ENCODE peak calls at places on chromosomes 12 and 14, in eight cellular contexts. D is tibial nerve, K is sigmoid colon, B is transverse colon, V is A549, C is GM12878, E is ovary, Z is K562. O is an unnamed sample.

GRCh38 chr12:58942345-58942744 is 22.0 kb upstream of the LRIG3 start:
- DNase-seq in D (no peak), K (no peak), B (no peak), V (no peak), C (no peak), E (no peak), Z (no peak), O (no peak)

GRCh38 chr12:17035372-17035771 is 429.4 kb upstream of the LMO3 start:
- DNase-seq in D (no peak), K (no peak), B (no peak), V (no peak), C (no peak), E (no peak), Z (no peak), O (no peak)

GRCh38 chr12:116126610-116127009 is 150.9 kb downstream of the MED13L start:
- DNase-seq in D (no peak), K (no peak), B (no peak), V (no peak), C (no peak), E (no peak), Z (no peak), O (no peak)

GRCh38 chr12:125360540-125360939 is 295.3 kb downstream of the AACS start:
- DNase-seq in D (no peak), K (no peak), B (no peak), V (no peak), C (no peak), E (no peak), Z (no peak), O (no peak)

GRCh38 chr12:88401153-88401552 is 179.1 kb downstream of the KITLG start:
- DNase-seq in D (no peak), K (no peak), B (no peak), V (no peak), C (no peak), E (no peak), Z (no peak), O (no peak)

GRCh38 chr14:74019743-74020142 is 594 bp downstream of the BBOF1 start:
- DNase-seq in D (peak), K (no peak), B (no peak), V (peak), C (no peak), E (no peak), Z (no peak), O (peak)

GRCh38 chr12:104282109-104282508 is 21.4 kb upstream of the EID3 start:
- DNase-seq in D (no peak), K (no peak), B (no peak), V (no peak), C (no peak), E (no peak), Z (no peak), O (no peak)

GRCh38 chr12:124518051-124518932 is 49.1 kb downstream of the NCOR2 start:
- DNase-seq in D (peak), K (peak), B (peak), V (peak), C (no peak), E (peak), Z (no peak), O (peak)

GRCh38 chr14:71240866-71241520 is 333.7 kb downstream of the PCNX1 start:
- DNase-seq in D (no peak), K (no peak), B (no peak), V (no peak), C (no peak), E (no peak), Z (no peak), O (no peak)

GRCh38 chr12:80187660-80188090 is 88.3 kb downstream of the OTOGL start:
- DNase-seq in D (no peak), K (no peak), B (no peak), V (no peak), C (peak), E (no peak), Z (no peak), O (no peak)

GRCh38 chr12:13230500-13230899 is 34.0 kb downstream of the EMP1 start:
- DNase-seq in D (peak), K (no peak), B (no peak), V (no peak), C (no peak), E (no peak), Z (no peak), O (no peak)

GRCh38 chr14:89445252-89445973 is 28.4 kb upstream of the FOXN3 start:
- DNase-seq in D (no peak), K (peak), B (no peak), V (no peak), C (no peak), E (peak), Z (no peak), O (no peak)

GRCh38 chr12:129605666-129606065 is 298.2 kb downstream of the TMEM132D start:
- DNase-seq in D (no peak), K (no peak), B (no peak), V (no peak), C (no peak), E (no peak), Z (no peak), O (no peak)

GRCh38 chr14:70709726-70710382 is 68.1 kb downstream of the TTC9 start:
- DNase-seq in D (no peak), K (no peak), B (no peak), V (no peak), C (no peak), E (no peak), Z (no peak), O (no peak)

GRCh38 chr12:58966939-58967338 is 46.6 kb upstream of the LRIG3 start:
- DNase-seq in D (no peak), K (no peak), B (no peak), V (peak), C (no peak), E (no peak), Z (no peak), O (no peak)

GRCh38 chr12:14284189-14284722 is 81.2 kb upstream of the ATF7IP start:
- DNase-seq in D (no peak), K (peak), B (no peak), V (no peak), C (peak), E (peak), Z (peak), O (peak)

GRCh38 chr12:50174971-50175715 is 8.0 kb upstream of the CERS5 start:
- DNase-seq in D (peak), K (no peak), B (no peak), V (peak), C (no peak), E (no peak), Z (peak), O (no peak)

GRCh38 chr12:130031571-130032189 is 127.9 kb upstream of the TMEM132D start:
- DNase-seq in D (peak), K (no peak), B (peak), V (peak), C (no peak), E (peak), Z (peak), O (peak)

GRCh38 chr12:116075251-116075650 is 202.2 kb downstream of the MED13L start:
- DNase-seq in D (no peak), K (no peak), B (no peak), V (no peak), C (no peak), E (no peak), Z (no peak), O (no peak)

GRCh38 chr12:75959506-75959905 is 72.1 kb downstream of the PHLDA1 start:
- DNase-seq in D (no peak), K (no peak), B (no peak), V (no peak), C (no peak), E (no peak), Z (no peak), O (no peak)

GRCh38 chr14:66330218-66330617 is 156.0 kb upstream of the CCDC196 start:
- DNase-seq in D (no peak), K (no peak), B (no peak), V (no peak), C (no peak), E (no peak), Z (no peak), O (no peak)

GRCh38 chr12:18135086-18135485 is 45.1 kb upstream of the RERGL start:
- DNase-seq in D (no peak), K (no peak), B (no peak), V (no peak), C (no peak), E (no peak), Z (no peak), O (no peak)

GRCh38 chr12:124413915-124414314 is 119.0 kb downstream of the RFLNA start:
- DNase-seq in D (no peak), K (no peak), B (no peak), V (no peak), C (no peak), E (no peak), Z (no peak), O (no peak)

GRCh38 chr12:6426882-6427671 is 17.7 kb upstream of the CD27 start:
- DNase-seq in D (no peak), K (no peak), B (peak), V (no peak), C (peak), E (peak), Z (no peak), O (no peak)

GRCh38 chr12:49232940-49233841 is 31.7 kb upstream of the TUBA1C start:
- DNase-seq in D (no peak), K (peak), B (peak), V (no peak), C (no peak), E (peak), Z (peak), O (no peak)

GRCh38 chr12:2364566-2365165 is 311.9 kb downstream of the CACNA1C start:
- DNase-seq in D (no peak), K (peak), B (no peak), V (no peak), C (no peak), E (no peak), Z (no peak), O (no peak)

GRCh38 chr12:24075650-24076049 is 126.2 kb upstream of the SOX5 start:
- DNase-seq in D (no peak), K (no peak), B (no peak), V (no peak), C (no peak), E (no peak), Z (no peak), O (no peak)

GRCh38 chr12:119938049-119938667 is 50.9 kb upstream of the BICDL1 start:
- DNase-seq in D (peak), K (no peak), B (peak), V (peak), C (peak), E (no peak), Z (peak), O (peak)

GRCh38 chr14:64501326-64502171 is 2.1 kb downstream of the ZBTB25 start:
- DNase-seq in D (peak), K (peak), B (peak), V (peak), C (no peak), E (peak), Z (no peak), O (peak)

GRCh38 chr14:28766505-28767238 is at the start of gene FOXG1:
- DNase-seq in D (no peak), K (no peak), B (no peak), V (peak), C (no peak), E (peak), Z (peak), O (peak)

GRCh38 chr14:65103150-65103760 is 938 bp upstream of the MAX start:
- DNase-seq in D (no peak), K (no peak), B (no peak), V (peak), C (no peak), E (no peak), Z (no peak), O (no peak)

GRCh38 chr12:78002878-78003277 is 172.2 kb downstream of the NAV3 start:
- DNase-seq in D (no peak), K (no peak), B (no peak), V (peak), C (no peak), E (no peak), Z (no peak), O (no peak)

GRCh38 chr12:2559931-2560715 is 234.6 kb upstream of the FKBP4 start:
- DNase-seq in D (no peak), K (peak), B (no peak), V (no peak), C (no peak), E (no peak), Z (no peak), O (no peak)

GRCh38 chr12:127720334-127720733 is 546.6 kb upstream of the TMEM132C start:
- DNase-seq in D (no peak), K (no peak), B (no peak), V (no peak), C (no peak), E (no peak), Z (no peak), O (no peak)

GRCh38 chr12:109606261-109607028 is 32.9 kb downstream of the MVK start:
- DNase-seq in D (no peak), K (no peak), B (no peak), V (no peak), C (no peak), E (peak), Z (peak), O (no peak)

GRCh38 chr12:32695787-32696186 is 16.7 kb downstream of the DNM1L start:
- DNase-seq in D (no peak), K (no peak), B (no peak), V (no peak), C (no peak), E (no peak), Z (no peak), O (no peak)

GRCh38 chr14:104821229-104821945 is 20.5 kb downstream of the ZBTB42 start:
- DNase-seq in D (no peak), K (peak), B (no peak), V (no peak), C (no peak), E (peak), Z (peak), O (no peak)

GRCh38 chr14:104824353-104824997 is 23.6 kb downstream of the ZBTB42 start:
- DNase-seq in D (no peak), K (no peak), B (no peak), V (no peak), C (no peak), E (no peak), Z (no peak), O (no peak)

GRCh38 chr14:104822821-104823615 is 22.1 kb downstream of the ZBTB42 start:
- DNase-seq in D (no peak), K (peak), B (no peak), V (no peak), C (no peak), E (peak), Z (no peak), O (no peak)

GRCh38 chr14:104820669-104821228 is 19.8 kb downstream of the ZBTB42 start:
- DNase-seq in D (no peak), K (peak), B (peak), V (peak), C (no peak), E (peak), Z (peak), O (peak)

DNA sequence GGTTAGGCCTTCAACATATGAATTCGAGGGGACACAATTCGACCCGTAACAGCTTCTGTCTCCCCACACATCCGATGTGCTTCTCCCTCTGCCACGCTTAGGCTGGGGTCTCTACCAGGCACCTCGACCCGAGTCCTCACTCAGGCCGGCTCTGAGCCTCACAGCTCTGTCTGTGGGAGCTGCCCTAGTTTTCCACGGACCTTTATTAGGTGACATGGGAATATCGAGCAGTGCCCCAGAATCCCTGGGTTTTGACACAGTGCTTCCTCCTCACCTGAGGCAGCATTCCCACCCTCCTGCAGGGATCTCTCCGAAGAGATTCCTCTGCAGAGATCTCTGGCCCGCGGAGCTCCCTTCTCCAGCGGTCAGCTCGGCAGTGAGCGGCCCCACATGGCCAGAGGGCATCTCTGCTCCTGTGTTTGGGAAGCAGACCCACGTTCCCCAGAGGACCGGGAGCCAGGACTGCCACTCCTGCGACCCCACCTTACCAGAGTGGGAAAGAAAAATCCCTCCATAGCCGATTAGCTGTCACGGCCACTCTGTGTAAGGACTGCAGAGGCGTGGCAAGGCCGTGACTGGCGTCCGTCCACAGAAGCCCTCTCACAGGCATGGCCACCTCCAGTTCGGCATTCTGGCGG is 21.2 kb downstream of the ZBTB42 start:
- DNase-seq in D (no peak), K (peak), B (no peak), V (no peak), C (no peak), E (peak), Z (peak), O (no peak)
- H3K27ac ChIP-seq in D (no peak), K (no peak), B (no peak), V (no peak), C (no peak), E (no peak), Z (no peak), O (no peak)

DNA sequence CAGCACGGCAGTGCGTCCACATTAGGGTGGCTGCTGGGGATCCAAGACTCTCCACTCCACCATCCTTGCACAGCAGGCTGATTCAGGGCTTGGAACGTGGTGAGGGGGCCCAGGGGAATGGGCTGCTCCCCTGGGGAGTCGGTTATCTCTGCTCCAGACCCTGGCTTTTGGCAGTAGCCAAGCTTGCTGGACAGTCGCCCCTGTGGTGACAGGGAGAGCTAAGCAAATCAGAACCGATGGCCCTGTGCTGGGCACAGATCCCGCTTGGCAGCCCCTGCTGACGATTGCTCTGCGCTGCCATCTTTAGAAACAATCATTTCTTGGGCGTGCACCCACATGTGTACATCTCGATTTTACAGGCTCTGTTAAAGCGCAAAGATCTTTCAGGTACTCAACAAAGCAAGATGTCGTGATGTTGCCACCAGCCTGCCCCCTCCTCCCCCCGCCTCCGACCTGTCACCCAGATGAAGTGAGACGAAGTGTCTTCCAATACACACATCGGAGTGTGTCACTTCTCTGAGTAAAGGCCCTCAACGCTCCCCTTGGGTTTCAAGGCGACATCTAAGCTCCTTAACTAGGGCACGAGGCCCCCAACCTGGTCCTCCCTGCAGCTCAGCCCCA is 55.7 kb downstream of the PITPNM2 start:
- DNase-seq in D (no peak), K (no peak), B (no peak), V (no peak), C (no peak), E (no peak), Z (no peak), O (no peak)
- TF ChIP-seq EP300 in D (no peak), K (no peak), B (no peak), V (no peak), C (no peak), E (no peak), Z (no peak), O (no peak)

DNA sequence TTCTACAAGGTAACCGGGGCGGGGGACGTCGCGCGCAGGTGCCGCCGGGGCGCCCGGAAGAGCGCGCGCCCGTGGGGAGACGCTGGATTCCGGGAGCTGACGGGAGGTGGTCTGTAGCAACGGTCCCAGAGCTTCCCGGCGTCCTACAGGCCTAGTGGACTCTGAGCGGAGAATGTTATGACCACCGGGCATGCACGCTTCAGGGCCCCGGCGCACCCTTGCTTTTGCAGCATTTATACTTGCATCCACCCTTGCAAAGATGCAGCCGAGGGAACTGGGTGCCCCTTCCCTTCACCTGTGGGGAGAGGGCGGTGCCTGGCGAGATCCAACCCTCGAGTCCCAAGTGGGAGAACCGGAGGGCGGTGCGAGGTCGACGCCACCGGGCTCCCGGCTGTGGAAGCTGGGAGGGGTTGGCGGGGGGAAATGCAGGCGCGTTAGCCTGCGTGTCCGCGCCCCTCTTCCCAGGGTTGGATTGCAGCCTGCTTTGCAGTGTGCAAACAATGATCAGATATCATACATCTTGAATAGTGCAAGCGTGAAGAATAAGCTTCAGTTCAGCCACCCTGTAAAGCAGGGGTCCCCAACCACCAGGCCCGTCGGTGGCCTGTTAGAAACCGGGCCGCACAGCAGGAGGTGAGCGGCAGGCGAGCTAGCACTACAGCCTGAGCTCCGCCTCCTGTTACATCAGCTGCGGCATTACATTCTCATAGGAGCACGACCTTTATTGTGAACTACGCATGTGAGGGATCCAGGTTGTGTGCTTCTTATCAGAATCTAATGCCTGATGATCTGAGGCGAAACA is 576 bp downstream of the ERP29 start:
- DNase-seq in D (no peak), K (peak), B (peak), V (peak), C (peak), E (peak), Z (peak), O (peak)
- TF ChIP-seq CTCF in D (no peak), K (no peak), B (no peak), V (no peak), C (peak), E (no peak), Z (peak), O (no peak)

DNA sequence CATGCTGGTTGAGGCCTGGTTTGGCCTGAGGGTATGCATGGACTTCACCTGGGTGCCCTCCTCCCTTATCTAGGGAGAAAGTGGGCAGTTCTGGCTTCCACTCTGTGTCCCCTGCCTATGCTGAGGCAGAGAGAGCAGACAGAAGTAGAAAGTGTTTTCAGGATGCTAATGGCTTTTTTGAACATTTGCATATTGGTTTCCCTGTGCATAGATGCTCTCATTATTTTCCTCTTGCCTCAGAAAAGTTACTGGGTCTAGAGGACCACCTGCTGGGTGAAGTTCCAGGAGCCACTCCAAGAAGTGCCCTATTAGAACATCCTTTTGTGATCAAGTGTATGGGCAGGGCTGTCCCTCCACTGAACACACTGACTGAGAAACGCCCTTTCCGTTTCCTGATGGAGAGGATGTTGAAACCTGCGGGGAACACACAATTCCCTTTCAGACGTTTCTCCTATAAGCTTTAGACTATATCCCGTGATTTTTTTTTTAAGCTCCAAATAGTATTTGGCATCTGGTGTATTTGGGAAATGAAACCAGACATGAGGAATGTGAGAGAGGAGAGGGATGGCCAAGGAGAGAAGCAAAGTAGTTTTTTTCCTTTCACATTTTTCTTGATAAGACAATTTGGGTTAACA is 66.6 kb downstream of the DAAM1 start:
- DNase-seq in D (peak), K (peak), B (no peak), V (no peak), C (no peak), E (no peak), Z (no peak), O (no peak)
- H3K27ac ChIP-seq in D (peak), K (peak), B (peak), V (peak), C (no peak), E (no peak), Z (no peak), O (peak)